ENCODE peak calls at places on chromosomes 12 and 14, in six cellular contexts. R is fibroblast of villous mesenchyme, A is bronchial epithelial cell, X is cardiac muscle cell, I is GM23338, V is HCT116. M is an unnamed sample.

GRCh38 chr12:121128908-121129704 is 3.6 kb upstream of the P2RX7 start:
- DNase-seq in I (peak; percentile 69), X (peak; percentile 79), R (peak; percentile 57), A (peak; percentile 25), V (no peak), M (peak; percentile 38)

GRCh38 chr14:25833341-25834121 is 764.3 kb downstream of the NOVA1 start:
- DNase-seq in R (peak; percentile 13), I (peak; percentile 74), X (peak; percentile 16), V (no peak), A (peak; percentile 36), M (no peak)

GRCh38 chr14:46451800-46452199 is 199.8 kb downstream of the RPL10L start:
- DNase-seq in X (no peak), V (no peak), R (no peak), A (no peak), I (no peak), M (no peak)

GRCh38 chr14:92959761-92960680 is 37.1 kb downstream of the CHGA start:
- DNase-seq in A (no peak), X (no peak), R (no peak), V (no peak), I (no peak), M (no peak)

GRCh38 chr14:86574026-86574777 is 1044.3 kb downstream of the FLRT2 start:
- DNase-seq in V (no peak), R (no peak), A (no peak), X (peak; percentile 65), I (no peak), M (peak; percentile 44)

GRCh38 chr12:50614167-50614762 is 109.5 kb downstream of the DIP2B start:
- DNase-seq in R (peak; percentile 76), I (peak; percentile 74), V (peak; percentile 46), A (peak; percentile 93), X (peak; percentile 81), M (peak; percentile 54)

GRCh38 chr12:46179693-46180452 is 89.0 kb downstream of the SLC38A1 start:
- DNase-seq in V (no peak), A (no peak), X (no peak), I (no peak), R (no peak), M (no peak)

GRCh38 chr12:93857279-93857894 is 180.2 kb downstream of the CRADD start:
- DNase-seq in A (peak; percentile 82), X (peak; percentile 25), R (no peak), I (no peak), V (no peak), M (peak; percentile 65)

GRCh38 chr12:120224304-120225199 is 23.6 kb upstream of the RPLP0 start:
- DNase-seq in I (no peak), V (no peak), A (no peak), X (no peak), R (no peak), M (no peak)

GRCh38 chr12:44015333-44015941 is 179.6 kb downstream of the TMEM117 start:
- DNase-seq in A (peak; percentile 67), I (peak; percentile 66), X (peak; percentile 78), R (peak; percentile 51), V (peak; percentile 34), M (peak; percentile 67)

GRCh38 chr14:22849212-22849819 is 12.9 kb downstream of the MMP14 start:
- DNase-seq in X (peak; percentile 86), I (peak; percentile 48), V (no peak), A (peak; percentile 48), R (peak; percentile 38), M (peak; percentile 70)

GRCh38 chr12:32332446-32332845 is 66.9 kb upstream of the FGD4 start:
- DNase-seq in X (peak; percentile 3), R (no peak), V (no peak), A (no peak), I (no peak), M (peak; percentile 3)

GRCh38 chr14:80077262-80077661 is 134.0 kb downstream of the DIO2 start:
- DNase-seq in X (no peak), I (no peak), A (no peak), V (no peak), R (no peak), M (peak; percentile 53)

GRCh38 chr14:22854963-22855724 is 16.4 kb upstream of the LRP10 start:
- DNase-seq in I (peak; percentile 30), A (peak; percentile 34), X (no peak), V (no peak), R (no peak), M (no peak)

GRCh38 chr12:46385439-46385838 is 12.9 kb upstream of the SLC38A2 start:
- DNase-seq in I (peak; percentile 29), X (no peak), A (no peak), R (peak; percentile 19), V (no peak), M (no peak)

GRCh38 chr14:96095581-96096476 is 56.7 kb downstream of the C14orf132 start:
- DNase-seq in R (peak; percentile 99), X (peak; percentile 82), I (peak; percentile 43), V (no peak), A (peak; percentile 61), M (peak; percentile 83)

GRCh38 chr12:12810507-12811143 is 2.5 kb upstream of the DDX47 start:
- DNase-seq in I (peak; percentile 36), V (no peak), X (no peak), R (no peak), A (peak; percentile 30), M (no peak)

DNA sequence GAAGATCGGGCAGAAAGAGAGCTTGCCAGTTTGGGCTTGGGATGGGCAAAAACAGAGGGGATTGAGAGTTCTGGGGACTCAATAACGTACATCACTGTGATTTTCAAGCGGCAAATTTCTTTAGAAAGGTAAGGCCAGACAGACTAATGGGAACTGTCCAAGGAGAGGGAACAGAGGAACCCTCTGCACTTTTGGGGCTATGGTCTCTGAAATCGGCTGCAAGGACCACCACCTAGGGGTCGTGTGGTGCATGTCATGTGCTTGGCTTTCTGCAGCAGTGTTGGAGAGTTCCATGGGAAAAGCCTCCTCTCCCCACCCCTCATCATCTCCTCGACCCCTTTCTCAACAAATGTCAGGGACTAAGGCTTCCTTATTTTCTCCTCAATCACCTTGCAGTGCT is 79.6 kb downstream of the PPM1A start:
- DNase-seq in A (no peak), R (no peak), V (no peak), I (peak; percentile 75), X (no peak), M (no peak)
- TF ChIP-seq CTCF in A (no peak), R (no peak), V (no peak), I (peak; percentile 83), X (no peak), M (no peak)

GRCh38 chr12:106136263-106136662 is 2.5 kb downstream of the NUAK1 start:
- DNase-seq in R (peak; percentile 93), V (peak; percentile 37), A (peak; percentile 81), I (peak; percentile 97), X (peak; percentile 89), M (peak; percentile 92)
- H3K4me3 ChIP-seq in R (peak overlapping the region; percentile 78), V (no peak overlapping the region), A (no peak overlapping the region), I (peak overlapping the region; percentile 82), X (peak overlapping the region; percentile 97), M (peak overlapping the region; percentile 92)

GRCh38 chr14:54724772-54725325 is 157.9 kb downstream of the SAMD4A start:
- DNase-seq in A (no peak), X (no peak), R (no peak), V (no peak), I (no peak), M (no peak)
- TF ChIP-seq CTCF in A (no peak), X (no peak), R (no peak), V (no peak), I (peak; percentile 26), M (no peak)

GRCh38 chr12:58920956-58921861 is 905 bp upstream of the LRIG3 start:
- DNase-seq in A (no peak), I (no peak), V (no peak), R (no peak), X (no peak), M (no peak)
- H3K4me3 ChIP-seq in A (peak overlapping the region; percentile 87), I (peak overlapping the region; percentile 77), V (peak overlapping the region; percentile 68), R (peak overlapping the region; percentile 95), X (peak overlapping the region; percentile 61), M (peak overlapping the region; percentile 90)